ENCODE peak calls at places on chromosomes 5 and 9, in nine cellular contexts. N, K, E, C, Q, B, I, T and D are unnamed samples.

GRCh38 chr9:110255064-110255416 is 1.3 kb downstream of the TXN start:
- DNase-seq in N (peak), K (no peak), E (no peak), C (no peak), Q (peak), B (peak), I (no peak), T (no peak), D (no peak)

GRCh38 chr9:37309136-37309535 is 113.4 kb upstream of the GRHPR start:
- DNase-seq in N (no peak), K (no peak), E (no peak), C (peak), Q (peak), B (no peak), I (no peak), T (no peak), D (no peak)

GRCh38 chr5:62572918-62573514 is 5.6 kb upstream of the LRRC70 start:
- DNase-seq in N (no peak), K (no peak), E (no peak), C (no peak), Q (no peak), B (no peak), I (no peak), T (no peak), D (no peak)

GRCh38 chr9:116687762-116688160 is 656 bp downstream of the TRIM32 start:
- DNase-seq in N (no peak), K (no peak), E (no peak), C (peak), Q (no peak), B (peak), I (no peak), T (no peak), D (no peak)

GRCh38 chr5:171840701-171841522 is 55.3 kb downstream of the SMIM23 start:
- DNase-seq in N (no peak), K (no peak), E (no peak), C (no peak), Q (no peak), B (no peak), I (no peak), T (no peak), D (no peak)

GRCh38 chr9:120742951-120743416 is 28.7 kb upstream of the MEGF9 start:
- DNase-seq in N (no peak), K (no peak), E (no peak), C (no peak), Q (peak), B (peak), I (no peak), T (no peak), D (peak)

GRCh38 chr5:153884266-153884957 is 154.3 kb downstream of the FAM114A2 start:
- DNase-seq in N (no peak), K (no peak), E (no peak), C (no peak), Q (no peak), B (no peak), I (no peak), T (no peak), D (no peak)

GRCh38 chr9:16039103-16039987 is 486.5 kb downstream of the CCDC171 start:
- DNase-seq in N (peak), K (no peak), E (no peak), C (no peak), Q (peak), B (no peak), I (peak), T (peak), D (no peak)

GRCh38 chr5:137461636-137462596 is 37.2 kb downstream of the SPOCK1 start:
- DNase-seq in N (peak), K (no peak), E (no peak), C (no peak), Q (no peak), B (no peak), I (no peak), T (no peak), D (no peak)

GRCh38 chr9:134688231-134688630 is 46.6 kb downstream of the COL5A1 start:
- DNase-seq in N (no peak), K (no peak), E (no peak), C (no peak), Q (no peak), B (no peak), I (no peak), T (no peak), D (no peak)

GRCh38 chr5:151758430-151759241 is at the start of gene ATOX1:
- DNase-seq in N (peak), K (peak), E (peak), C (peak), Q (peak), B (peak), I (peak), T (peak), D (peak)

GRCh38 chr9:94078086-94078485 is 6.2 kb upstream of the PTPDC1 start:
- DNase-seq in N (no peak), K (no peak), E (no peak), C (no peak), Q (no peak), B (no peak), I (no peak), T (no peak), D (no peak)

GRCh38 chr5:170509323-170509660 is 5.5 kb downstream of the KCNIP1 start:
- DNase-seq in N (no peak), K (no peak), E (no peak), C (no peak), Q (no peak), B (no peak), I (no peak), T (no peak), D (no peak)

GRCh38 chr5:138985256-138985655 is 110.1 kb upstream of the LRRTM2 start:
- DNase-seq in N (no peak), K (no peak), E (no peak), C (no peak), Q (no peak), B (no peak), I (no peak), T (no peak), D (no peak)

GRCh38 chr5:65103674-65104035 is 334.9 kb downstream of the CWC27 start:
- DNase-seq in N (no peak), K (no peak), E (no peak), C (no peak), Q (no peak), B (no peak), I (no peak), T (no peak), D (no peak)

GRCh38 chr5:89241186-89241585 is 358.2 kb upstream of the MEF2C start:
- DNase-seq in N (no peak), K (no peak), E (no peak), C (no peak), Q (no peak), B (no peak), I (no peak), T (no peak), D (no peak)

GRCh38 chr5:170861855-170862766 is at the start of gene RANBP17:
- DNase-seq in N (peak), K (no peak), E (no peak), C (no peak), Q (no peak), B (peak), I (peak), T (peak), D (peak)

GRCh38 chr9:33227013-33227398 is 13.0 kb upstream of the SPINK4 start:
- DNase-seq in N (no peak), K (no peak), E (no peak), C (no peak), Q (peak), B (no peak), I (no peak), T (no peak), D (no peak)

GRCh38 chr5:90558344-90559192 is at the start of gene ADGRV1:
- DNase-seq in N (peak), K (no peak), E (peak), C (no peak), Q (no peak), B (peak), I (peak), T (peak), D (peak)

GRCh38 chr5:43215073-43215631 is 23.1 kb downstream of the NIM1K start:
- DNase-seq in N (no peak), K (no peak), E (no peak), C (no peak), Q (no peak), B (peak), I (no peak), T (no peak), D (no peak)

GRCh38 chr5:42423285-42424152 is at the start of gene GHR:
- DNase-seq in N (peak), K (no peak), E (peak), C (no peak), Q (peak), B (peak), I (peak), T (peak), D (peak)

GRCh38 chr9:75181748-75182147 is 93.4 kb downstream of the OSTF1 start:
- DNase-seq in N (no peak), K (no peak), E (no peak), C (no peak), Q (no peak), B (no peak), I (no peak), T (peak), D (no peak)

GRCh38 chr9:91740713-91741112 is 209.3 kb downstream of the ROR2 start:
- DNase-seq in N (peak), K (no peak), E (no peak), C (no peak), Q (no peak), B (no peak), I (peak), T (peak), D (no peak)

GRCh38 chr5:147483197-147483790 is 26.6 kb downstream of the DPYSL3 start:
- DNase-seq in N (no peak), K (no peak), E (no peak), C (no peak), Q (no peak), B (peak), I (no peak), T (no peak), D (no peak)

GRCh38 chr5:125408582-125409069 is 662.2 kb upstream of the ZNF608 start:
- DNase-seq in N (peak), K (no peak), E (peak), C (no peak), Q (no peak), B (peak), I (no peak), T (peak), D (no peak)

GRCh38 chr5:129963359-129963758 is 59.1 kb downstream of the CHSY3 start:
- DNase-seq in N (no peak), K (no peak), E (no peak), C (no peak), Q (no peak), B (no peak), I (no peak), T (peak), D (no peak)

GRCh38 chr9:137025120-137025966 is 2.7 kb downstream of the ABCA2 start:
- DNase-seq in N (no peak), K (no peak), E (no peak), C (no peak), Q (peak), B (peak), I (peak), T (no peak), D (no peak)

GRCh38 chr5:97021416-97021815 is 85.5 kb downstream of the LNPEP start:
- DNase-seq in N (no peak), K (no peak), E (no peak), C (no peak), Q (no peak), B (no peak), I (no peak), T (no peak), D (no peak)

GRCh38 chr5:127409236-127409921 is 108.1 kb upstream of the PRRC1 start:
- DNase-seq in N (no peak), K (no peak), E (no peak), C (no peak), Q (no peak), B (no peak), I (no peak), T (no peak), D (peak)

GRCh38 chr5:132011561-132012384 is at the start of gene ACSL6:
- DNase-seq in N (peak), K (no peak), E (peak), C (peak), Q (no peak), B (no peak), I (no peak), T (no peak), D (peak)